ENCODE peak calls at places on chromosomes 3 and 15, in four cellular contexts. P is heart right ventricle, I is fibroblast of the aortic adventitia, A is LNCaP clone FGC. W is an unnamed sample.

GRCh38 chr3:183339461-183340086 is 86.5 kb downstream of the B3GNT5 start:
- DNase-seq in P (no peak), A (no peak), I (no peak), W (no peak)

GRCh38 chr3:46709147-46709654 is 8.0 kb downstream of the TMIE start:
- DNase-seq in P (no peak), I (no peak), A (no peak), W (peak; percentile 27)

GRCh38 chr3:52086939-52087675 is 30.7 kb upstream of the DUSP7 start:
- DNase-seq in A (no peak), P (peak; percentile 46), I (peak; percentile 37), W (no peak)

GRCh38 chr3:127769284-127770081 is 52.8 kb downstream of the MGLL start:
- DNase-seq in A (no peak), P (no peak), I (no peak), W (no peak)

GRCh38 chr15:94478763-94479162 is 247.4 kb downstream of the MCTP2 start:
- DNase-seq in I (no peak), A (no peak), P (no peak), W (no peak)

GRCh38 chr15:40235201-40235890 is 3.5 kb upstream of the PAK6 start:
- DNase-seq in A (no peak), I (no peak), P (no peak), W (no peak)

GRCh38 chr15:62848631-62849050 is 193.9 kb upstream of the TPM1 start:
- DNase-seq in I (peak; percentile 38), A (no peak), P (no peak), W (no peak)

GRCh38 chr15:76973362-76973743 is 21.6 kb upstream of the PSTPIP1 start:
- DNase-seq in A (no peak), P (peak; percentile 63), I (peak; percentile 60), W (no peak)

GRCh38 chr3:183794452-183794851 is 30.9 kb downstream of the MAP6D1 start:
- DNase-seq in P (no peak), I (no peak), A (no peak), W (no peak)

GRCh38 chr3:187610926-187611545 is 59.2 kb downstream of the SST start:
- DNase-seq in A (no peak), I (peak; percentile 40), P (no peak), W (no peak)

GRCh38 chr15:40928975-40929729 is at the start of gene DLL4:
- DNase-seq in A (no peak), I (no peak), P (peak; percentile 89), W (no peak)

GRCh38 chr3:190076601-190077444 is 43.9 kb downstream of the P3H2 start:
- DNase-seq in A (no peak), I (peak; percentile 95), P (no peak), W (no peak)

GRCh38 chr15:35701402-35702046 is 155.6 kb upstream of the DPH6 start:
- DNase-seq in P (no peak), I (no peak), A (no peak), W (no peak)

GRCh38 chr15:21270474-21270873 is 169.8 kb downstream of the POTEB3 start:
- DNase-seq in I (no peak), A (no peak), P (no peak), W (no peak)

GRCh38 chr15:70323111-70323851 is 225.6 kb upstream of the TLE3 start:
- DNase-seq in P (peak; percentile 44), A (peak; percentile 32), I (peak; percentile 79), W (no peak)

GRCh38 chr15:71716990-71717389 is 93.4 kb upstream of the NR2E3 start:
- DNase-seq in I (peak; percentile 63), A (no peak), P (no peak), W (no peak)

GRCh38 chr3:187914231-187914630 is 169.0 kb upstream of the BCL6 start:
- DNase-seq in A (peak; percentile 75), I (no peak), P (no peak), W (no peak)

GRCh38 chr15:57553526-57553925 is 38.2 kb upstream of the MYZAP start:
- DNase-seq in I (no peak), A (no peak), P (no peak), W (no peak)

GRCh38 chr15:33913459-33913858 is 54.8 kb upstream of the CHRM5 start:
- DNase-seq in I (peak; percentile 51), A (no peak), P (no peak), W (no peak)

GRCh38 chr3:82643948-82644347 is 882.5 kb upstream of the GBE1 start:
- DNase-seq in A (no peak), I (no peak), P (no peak), W (no peak)

GRCh38 chr3:75327453-75327852 is 336.7 kb upstream of the FRG2C start:
- DNase-seq in I (no peak), A (no peak), P (no peak), W (no peak)

GRCh38 chr3:53748512-53749271 is 97.5 kb downstream of the CHDH start:
- DNase-seq in I (no peak), P (no peak), A (no peak), W (no peak)

GRCh38 chr15:49831206-49831965 is 210.5 kb downstream of the DTWD1 start:
- DNase-seq in I (peak; percentile 90), A (no peak), P (peak; percentile 44), W (no peak)

GRCh38 chr3:101944308-101944707 is 95.0 kb downstream of the NFKBIZ start:
- DNase-seq in I (no peak), P (no peak), A (no peak), W (no peak)

GRCh38 chr3:127786358-127787070 is 35.8 kb downstream of the MGLL start:
- DNase-seq in A (no peak), P (peak; percentile 87), I (peak; percentile 65), W (peak; percentile 93)

GRCh38 chr15:63818191-63818590 is 15.6 kb downstream of the HERC1 start:
- DNase-seq in P (no peak), A (no peak), I (peak; percentile 25), W (peak; percentile 54)

GRCh38 chr15:99564221-99565030 is 1.4 kb upstream of the MEF2A start:
- DNase-seq in A (no peak), P (peak; percentile 26), I (peak; percentile 61), W (peak; percentile 54)

GRCh38 chr3:152097770-152098169 is 171.0 kb upstream of the MBNL1 start:
- DNase-seq in I (no peak), P (no peak), A (no peak), W (no peak)

GRCh38 chr15:35437157-35437556 is 108.8 kb downstream of the DPH6 start:
- DNase-seq in P (no peak), A (no peak), I (no peak), W (no peak)

GRCh38 chr15:56765252-56765651 is 31.9 kb upstream of the ZNF280D start:
- DNase-seq in P (peak; percentile 8), A (peak; percentile 73), I (peak; percentile 65), W (no peak)

GRCh38 chr3:101340591-101340990 is 20.2 kb upstream of the IMPG2 start:
- DNase-seq in I (peak; percentile 0), P (no peak), A (no peak), W (no peak)

GRCh38 chr15:59329570-59330350 is 42.9 kb downstream of the MYO1E start:
- DNase-seq in A (no peak), I (peak; percentile 98), P (no peak), W (no peak)

GRCh38 chr3:117407317-117407716 is 697.7 kb downstream of the TUSC7 start:
- DNase-seq in A (no peak), I (peak; percentile 50), P (no peak), W (no peak)

GRCh38 chr3:116614795-116615362 is 94.7 kb upstream of the TUSC7 start:
- DNase-seq in P (no peak), A (no peak), I (no peak), W (no peak)

GRCh38 chr3:58683001-58683845 is 16.6 kb upstream of the FAM3D start:
- DNase-seq in A (no peak), I (peak; percentile 1), P (no peak), W (no peak)

GRCh38 chr15:72135719-72136118 is 17.5 kb downstream of the SENP8 start:
- DNase-seq in A (no peak), P (no peak), I (no peak), W (no peak)

GRCh38 chr3:149653136-149653535 is 4.7 kb downstream of the WWTR1 start:
- DNase-seq in A (no peak), I (no peak), P (no peak), W (no peak)
- H3K4me3 ChIP-seq in A (no peak overlapping the region), I (peak overlapping the region; percentile 48), P (peak overlapping the region; percentile 74), W (no peak overlapping the region)

DNA sequence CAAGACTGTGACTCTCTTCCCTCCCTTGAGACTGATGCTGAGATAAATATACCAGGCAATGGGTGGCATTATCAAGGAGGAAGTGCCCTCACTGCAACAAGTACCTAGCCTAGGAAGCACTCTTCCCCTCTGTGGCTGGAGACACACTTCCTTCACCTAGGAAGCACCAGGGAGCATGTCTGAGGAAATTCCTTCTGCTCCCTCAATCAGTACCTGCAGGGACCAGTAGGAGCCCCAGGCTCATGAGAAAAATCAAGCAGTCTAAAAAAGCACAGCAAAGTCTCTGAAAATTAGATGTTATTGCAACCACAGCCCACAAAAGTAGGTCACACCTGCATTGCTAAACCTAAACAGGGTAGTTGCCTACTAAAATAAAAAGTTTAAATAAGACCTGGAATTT is 78.2 kb upstream of the TRPM1 start:
- DNase-seq in P (no peak), A (no peak), I (no peak), W (no peak)
- TF ChIP-seq CTCF in P (no peak), A (no peak), I (peak; percentile 7), W (no peak)

DNA sequence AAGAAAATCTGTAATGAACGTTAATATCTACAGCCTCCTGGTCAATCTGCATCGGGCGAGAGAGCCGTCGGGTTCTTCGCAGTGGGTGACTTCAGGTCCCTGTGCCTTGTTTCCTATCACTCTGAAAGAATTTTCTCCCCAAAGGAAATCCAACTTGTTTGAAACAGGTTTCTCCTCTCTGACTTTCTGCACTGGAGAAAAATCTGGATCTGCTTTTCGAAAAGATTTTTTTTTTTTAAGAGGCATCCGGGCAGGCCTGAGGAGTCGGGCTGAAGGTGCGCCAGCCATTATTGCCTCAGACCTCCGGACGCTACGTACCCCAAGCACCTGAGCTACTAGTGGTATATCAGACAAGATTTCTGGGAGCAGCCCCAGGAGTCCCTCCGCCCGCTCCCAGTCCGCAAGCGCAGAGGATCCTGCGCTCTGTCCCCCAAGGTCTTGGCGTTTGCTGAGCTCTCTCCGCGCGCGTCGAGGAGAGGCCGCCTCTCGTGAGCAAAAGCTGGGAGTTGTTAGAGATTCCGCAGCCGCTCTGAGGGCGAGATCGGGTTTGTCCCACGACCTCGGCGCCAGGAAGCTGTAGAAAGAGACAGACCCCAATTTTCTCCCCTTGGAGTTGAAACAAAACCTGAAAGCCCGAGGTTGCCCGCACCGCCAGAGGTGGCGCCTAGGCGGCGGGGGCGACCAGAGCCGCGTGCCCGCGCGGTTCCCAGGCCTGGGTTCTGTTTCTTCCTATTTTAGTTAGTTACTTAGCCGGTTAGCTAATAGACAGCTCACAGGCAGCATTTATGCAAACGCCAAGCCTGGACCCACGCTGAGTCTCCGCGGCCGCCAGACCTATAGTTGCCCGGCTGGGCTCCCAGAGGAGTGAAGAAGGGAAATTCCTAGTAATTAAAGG is 72.4 kb upstream of the POLG start:
- DNase-seq in I (no peak), P (no peak), A (no peak), W (no peak)
- H3K4me3 ChIP-seq in I (no peak overlapping the region), P (peak overlapping the region; percentile 28), A (no peak overlapping the region), W (no peak overlapping the region)

DNA sequence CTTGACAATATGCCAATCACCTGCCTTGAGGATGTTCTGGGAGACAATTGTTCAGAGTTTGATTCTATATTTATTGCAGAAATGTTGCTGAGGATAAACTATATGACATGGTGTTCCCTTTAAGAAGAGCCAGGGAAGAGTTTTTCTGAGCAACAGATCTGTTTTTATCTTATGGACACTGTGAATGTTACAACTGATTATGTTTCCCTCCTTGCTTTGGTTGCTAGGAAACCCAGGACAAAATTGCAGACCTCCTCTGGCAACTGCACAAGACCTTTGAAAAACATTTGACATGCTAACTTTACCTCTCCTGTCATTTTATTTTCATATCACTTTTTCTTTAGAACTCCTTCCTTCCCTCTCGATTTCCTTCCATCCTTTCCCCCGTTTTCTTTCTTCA is 8.2 kb upstream of the TM6SF1 start:
- DNase-seq in I (no peak), A (no peak), P (no peak), W (no peak)
- TF ChIP-seq CTCF in I (no peak), A (no peak), P (no peak), W (no peak)

GRCh38 chr3:178537123-178537754 is 1.0 kb downstream of the KCNMB2 start:
- DNase-seq in P (no peak), A (no peak), I (no peak), W (no peak)
- H3K4me3 ChIP-seq in P (peak overlapping the region; percentile 50), A (no peak overlapping the region), I (no peak overlapping the region), W (peak overlapping the region; percentile 50)

W was measured in dorsolateral prefrontal cortex.